ENCODE peak calls at places on chromosomes 4 and X, in nine cellular contexts. M, F, K, Z, N, R, G, H and U are unnamed samples.

GRCh38 chr4:86587016-86587713 is 7.0 kb upstream of the PTPN13 start:
- DNase-seq in F (no peak), M (no peak), G (no peak), H (no peak), K (no peak), Z (no peak), N (no peak), R (no peak), U (no peak)

GRCh38 chrX:54807524-54808108 is at the start of gene MAGED2:
- DNase-seq in K (no peak), F (no peak), G (peak; percentile 5), M (peak; percentile 38), N (no peak), H (peak; percentile 34), Z (peak; percentile 43), R (no peak), U (no peak)

GRCh38 chrX:133254666-133255065 is 36.5 kb upstream of the TFDP3 start:
- DNase-seq in F (no peak), R (no peak), G (peak; percentile 33), K (no peak), M (no peak), N (no peak), H (peak; percentile 64), Z (no peak), U (no peak)

GRCh38 chr4:100797791-100798190 is 280.0 kb upstream of the EMCN start:
- DNase-seq in F (no peak), M (no peak), R (no peak), K (no peak), G (no peak), Z (no peak), N (no peak), H (peak; percentile 32), U (no peak)

GRCh38 chrX:21847342-21847741 is 7.9 kb downstream of the MBTPS2 start:
- DNase-seq in G (no peak), H (no peak), Z (no peak), R (no peak), F (no peak), K (no peak), N (no peak), M (no peak), U (no peak)

GRCh38 chrX:137999071-137999470 is 433.1 kb downstream of the ZIC3 start:
- DNase-seq in K (no peak), H (no peak), G (no peak), Z (no peak), N (no peak), F (no peak), M (no peak), R (no peak), U (no peak)

GRCh38 chr4:176789955-176790354 is 2.8 kb downstream of the VEGFC start:
- DNase-seq in N (peak; percentile 94), R (no peak), H (peak; percentile 71), M (no peak), F (no peak), Z (peak; percentile 6), K (no peak), G (peak; percentile 85), U (peak; percentile 65)

GRCh38 chr4:1055721-1056590 is 44.5 kb downstream of the FGFRL1 start:
- DNase-seq in F (peak; percentile 77), Z (no peak), M (peak; percentile 93), H (peak; percentile 27), R (peak; percentile 25), N (no peak), G (no peak), K (no peak), U (peak; percentile 58)

GRCh38 chrX:46796574-46797191 is 37.8 kb upstream of the SLC9A7 start:
- DNase-seq in N (peak; percentile 43), F (peak; percentile 87), G (peak; percentile 36), K (peak; percentile 28), Z (peak; percentile 70), M (peak; percentile 39), H (peak; percentile 51), R (peak; percentile 64), U (peak; percentile 53)

GRCh38 chrX:1389993-1390285 is 2.0 kb downstream of the SLC25A6 start:
- DNase-seq in N (no peak), K (no peak), R (no peak), Z (no peak), M (no peak), F (no peak), G (no peak), H (no peak), U (no peak)

GRCh38 chrX:8879750-8880149 is 78.6 kb upstream of the FAM9A start:
- DNase-seq in K (no peak), N (no peak), R (no peak), Z (peak; percentile 26), M (no peak), G (no peak), F (no peak), H (no peak), U (no peak)

GRCh38 chr4:7747062-7747385 is 192.6 kb downstream of the AFAP1 start:
- DNase-seq in K (no peak), F (no peak), R (no peak), M (no peak), Z (no peak), H (no peak), N (no peak), G (no peak), U (no peak)

GRCh38 chr4:74794341-74794801 is at the start of gene BTC:
- DNase-seq in G (no peak), M (no peak), Z (peak; percentile 38), R (no peak), N (no peak), K (no peak), H (peak; percentile 6), F (peak; percentile 80), U (peak; percentile 9)